ENCODE peak calls at places on chromosomes 11 and 22, in four cellular contexts. W is right lobe of liver, T is neural progenitor cell, K is mesendoderm. V is an unnamed sample.

GRCh38 chr11:2128512-2129322 is 10.5 kb downstream of the IGF2 start:
- DNase-seq in W (peak), T (no peak), K (no peak), V (no peak)

GRCh38 chr11:559020-559620 is 1.4 kb downstream of the LMNTD2 start:
- DNase-seq in W (no peak), T (no peak), K (no peak), V (no peak)

GRCh38 chr11:76769071-76769560 is 14.0 kb upstream of the TSKU start:
- DNase-seq in W (peak), T (no peak), K (peak), V (peak)

GRCh38 chr22:35894937-35895708 is 133.5 kb downstream of the RBFOX2 start:
- DNase-seq in W (no peak), T (peak), K (no peak), V (no peak)

GRCh38 chr11:43316451-43316850 is 4.7 kb downstream of the API5 start:
- DNase-seq in W (no peak), T (no peak), K (no peak), V (no peak)

GRCh38 chr22:38080847-38081635 is 2.9 kb downstream of the SLC16A8 start:
- DNase-seq in W (peak), T (peak), K (peak), V (peak)

GRCh38 chr11:28049338-28050216 is 58.4 kb downstream of the KIF18A start:
- DNase-seq in W (no peak), T (no peak), K (no peak), V (no peak)

GRCh38 chr11:117872420-117872961 is 4.0 kb downstream of the FXYD6 start:
- DNase-seq in W (no peak), T (no peak), K (no peak), V (no peak)

GRCh38 chr11:2156416-2157182 is 4.4 kb downstream of the INS start:
- DNase-seq in W (peak), T (peak), K (peak), V (peak)

GRCh38 chr11:78659326-78660319 is 85.0 kb upstream of the NARS2 start:
- DNase-seq in W (peak), T (no peak), K (no peak), V (peak)

GRCh38 chr11:105236631-105237030 is 97.1 kb upstream of the CARD18 start:
- DNase-seq in W (no peak), T (no peak), K (no peak), V (no peak)

GRCh38 chr11:88301478-88302140 is 35.9 kb downstream of the CTSC start:
- DNase-seq in W (no peak), T (no peak), K (no peak), V (no peak)

GRCh38 chr11:14380947-14381555 is 22.1 kb upstream of the RRAS2 start:
- DNase-seq in W (peak), T (peak), K (peak), V (peak)

GRCh38 chr11:130124096-130124495 is 35.5 kb upstream of the ST14 start:
- DNase-seq in W (peak), T (no peak), K (no peak), V (no peak)

GRCh38 chr11:101096036-101096704 is 33.4 kb downstream of the PGR start:
- DNase-seq in W (no peak), T (no peak), K (no peak), V (no peak)

GRCh38 chr22:24947881-24948280 is 1.4 kb upstream of the LHFPL7 start:
- DNase-seq in W (no peak), T (no peak), K (peak), V (no peak)

GRCh38 chr11:108647701-108648527 is 17.0 kb upstream of the DDX10 start:
- DNase-seq in W (peak), T (peak), K (peak), V (peak)

GRCh38 chr22:37906364-37907008 is 389 bp downstream of the MICALL1 start:
- DNase-seq in W (no peak), T (peak), K (no peak), V (no peak)

GRCh38 chr11:61832758-61833157 is 4.7 kb downstream of the FADS2 start:
- DNase-seq in W (peak), T (no peak), K (no peak), V (no peak)

GRCh38 chr11:126793596-126793995 is 207.0 kb downstream of the KIRREL3 start:
- DNase-seq in W (no peak), T (no peak), K (no peak), V (no peak)

GRCh38 chr11:104759464-104759863 is 138.8 kb downstream of the CASP12 start:
- DNase-seq in W (no peak), T (no peak), K (no peak), V (no peak)

GRCh38 chr11:28903716-28904115 is 795.5 kb downstream of the METTL15 start:
- DNase-seq in W (no peak), T (no peak), K (no peak), V (no peak)

GRCh38 chr22:39502789-39503464 is 837 bp downstream of the MIEF1 start:
- DNase-seq in W (no peak), T (no peak), K (no peak), V (no peak)

GRCh38 chr11:73399159-73400090 is 23.2 kb downstream of the RELT start:
- DNase-seq in W (no peak), T (no peak), K (no peak), V (peak)
- H3K4me3 ChIP-seq in W (no peak), T (no peak), K (no peak), V (no peak)

DNA sequence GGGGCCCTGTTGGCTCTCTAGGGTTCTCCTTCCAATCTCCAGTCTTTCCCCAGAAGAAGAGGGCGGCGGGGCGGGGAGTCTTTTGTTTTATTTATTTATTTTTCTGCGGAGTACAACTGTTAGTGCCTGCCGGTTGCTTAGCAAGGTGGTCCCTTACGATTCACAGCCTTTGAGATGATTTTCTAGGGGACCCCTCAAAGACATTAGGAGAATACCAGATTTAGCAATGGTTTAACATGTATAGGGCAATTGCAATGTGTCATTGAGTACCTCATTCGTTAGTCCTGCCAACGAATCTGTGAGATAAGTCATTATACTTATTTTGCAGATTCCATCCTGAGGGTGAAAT is 307 bp upstream of the MRPL16 start:
- DNase-seq in W (no peak), T (no peak), K (no peak), V (no peak)
- H3K4me3 ChIP-seq in W (peak), T (peak), K (no peak), V (peak)

DNA sequence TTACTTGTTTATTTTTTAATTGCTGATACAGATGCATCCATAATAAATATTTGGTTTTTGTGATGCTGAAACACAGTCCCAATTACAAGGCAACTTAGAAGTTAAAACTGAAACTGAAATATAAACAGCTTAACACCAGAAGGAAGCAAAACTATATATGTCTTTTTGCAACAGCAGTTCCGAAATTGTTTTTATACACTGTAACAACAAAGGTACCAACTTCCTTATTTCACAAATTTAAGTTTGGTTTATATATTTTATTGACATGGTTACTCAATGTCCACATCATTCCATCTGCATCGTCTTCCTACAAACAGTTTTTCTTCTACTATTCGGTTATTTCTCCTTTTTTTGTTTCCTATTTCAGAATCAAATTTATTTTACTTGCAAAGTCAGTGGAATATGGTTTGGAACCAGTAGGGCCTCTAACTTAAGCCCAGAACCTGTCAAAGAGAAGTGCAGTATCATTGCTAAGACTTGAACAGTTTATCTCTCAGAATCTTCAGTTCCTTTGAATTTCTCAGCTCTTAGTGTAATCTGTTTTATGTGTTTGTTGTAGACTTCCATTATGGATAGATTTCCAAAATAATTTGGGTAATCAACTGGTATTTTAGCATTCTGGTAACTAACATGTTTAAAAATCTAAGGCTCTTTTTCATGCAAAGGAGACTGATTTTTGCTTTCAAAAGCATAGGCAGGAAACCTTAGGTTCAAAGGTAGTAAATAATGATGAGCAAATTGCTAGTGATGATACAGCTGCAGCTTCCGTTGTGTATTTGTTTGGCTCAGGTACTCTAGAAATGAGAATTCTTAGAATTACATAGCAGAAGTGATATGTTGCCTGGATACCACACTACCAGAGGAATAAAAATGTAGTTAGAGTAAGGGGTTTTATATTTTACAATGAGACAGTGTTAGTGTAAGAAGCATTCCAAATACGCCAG is 8.2 kb upstream of the HSPA8 start:
- DNase-seq in W (no peak), T (no peak), K (no peak), V (no peak)
- H3K4me3 ChIP-seq in W (no peak), T (no peak), K (no peak), V (no peak)

GRCh38 chr11:30458541-30458940 is 127.6 kb downstream of the MPPED2 start:
- DNase-seq in W (no peak), T (no peak), K (no peak), V (no peak)
- H3K4me3 ChIP-seq in W (no peak), T (no peak), K (no peak), V (no peak)

GRCh38 chr11:134411887-134412507 is at the start of gene B3GAT1:
- DNase-seq in W (no peak), T (peak), K (no peak), V (peak)
- H3K4me3 ChIP-seq in W (peak), T (peak), K (peak), V (peak)

DNA sequence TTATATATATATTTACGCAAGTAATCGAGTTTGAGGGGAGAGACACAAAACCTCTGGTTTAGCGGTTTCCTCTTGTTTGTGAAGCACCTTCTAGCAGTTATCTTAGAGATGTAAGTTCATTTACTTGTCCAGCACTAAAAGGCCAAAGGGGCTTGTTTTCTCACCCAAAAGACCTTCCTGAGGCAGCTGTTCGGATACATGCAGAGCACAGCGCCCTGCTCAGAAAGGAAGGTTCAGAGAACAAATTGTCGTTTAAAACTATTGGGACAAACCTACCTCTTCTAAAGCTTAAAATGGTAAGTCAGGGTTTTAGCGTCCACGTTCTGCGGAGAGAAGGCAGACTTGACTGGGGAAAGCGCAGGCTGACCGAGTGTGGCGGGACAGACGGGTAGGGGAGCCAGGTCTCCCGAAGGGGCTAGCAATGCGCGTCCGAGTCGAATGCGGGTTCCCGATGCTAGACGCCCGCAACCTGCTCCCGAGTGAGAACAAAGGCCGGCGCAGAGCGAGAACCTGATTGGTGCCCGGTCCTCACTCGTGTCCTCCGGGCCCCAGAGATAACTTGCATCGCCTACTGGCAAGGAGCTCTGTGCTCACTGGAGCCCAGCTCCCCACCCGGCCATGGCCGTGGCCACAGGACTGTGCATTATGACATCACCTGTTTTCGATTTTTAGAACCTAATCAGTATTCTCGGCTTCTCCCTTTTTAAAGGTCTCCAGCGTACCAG is 1.0 kb upstream of the SESN3 start:
- DNase-seq in W (peak), T (peak), K (peak), V (peak)
- H3K4me3 ChIP-seq in W (peak), T (peak), K (peak), V (peak)

GRCh38 chr11:66317322-66317765 is 500 bp upstream of the CD248 start:
- DNase-seq in W (no peak), T (no peak), K (peak), V (peak)
- H3K4me3 ChIP-seq in W (no peak), T (no peak), K (no peak), V (no peak)